ENCODE peak calls at places on chromosomes 12 and 14, in ten cellular contexts. One of them, this sample, is unnamed.

GRCh38 chr14:58639842-58640484 is 2.2 kb downstream of the DACT1 start:
- DNase-seq in cardiac fibroblast: peak
- DNase-seq in tibial nerve: peak
- DNase-seq in astrocyte of the cerebellum: peak
- DNase-seq in colonic mucosa: peak
- DNase-seq in AG10803: peak
- DNase-seq in suprapubic skin: no peak
- DNase-seq in astrocyte of the spinal cord: peak
- DNase-seq in OCI-LY7: peak
- DNase-seq in A549: peak
- DNase-seq in this sample: peak

GRCh38 chr12:124484067-124484466 is 83.3 kb downstream of the NCOR2 start:
- DNase-seq in cardiac fibroblast: peak
- DNase-seq in tibial nerve: no peak
- DNase-seq in astrocyte of the cerebellum: no peak
- DNase-seq in colonic mucosa: no peak
- DNase-seq in AG10803: no peak
- DNase-seq in suprapubic skin: no peak
- DNase-seq in astrocyte of the spinal cord: no peak
- DNase-seq in OCI-LY7: no peak
- DNase-seq in A549: no peak
- DNase-seq in this sample: no peak

GRCh38 chr14:32109676-32110075 is 32.6 kb downstream of the ARHGAP5 start:
- DNase-seq in cardiac fibroblast: peak
- DNase-seq in tibial nerve: no peak
- DNase-seq in astrocyte of the cerebellum: peak
- DNase-seq in colonic mucosa: no peak
- DNase-seq in AG10803: peak
- DNase-seq in suprapubic skin: no peak
- DNase-seq in astrocyte of the spinal cord: peak
- DNase-seq in OCI-LY7: no peak
- DNase-seq in A549: no peak
- DNase-seq in this sample: no peak

GRCh38 chr12:25785164-25785563 is 173.3 kb upstream of the RASSF8 start:
- DNase-seq in cardiac fibroblast: no peak
- DNase-seq in tibial nerve: no peak
- DNase-seq in astrocyte of the cerebellum: no peak
- DNase-seq in colonic mucosa: no peak
- DNase-seq in AG10803: no peak
- DNase-seq in suprapubic skin: no peak
- DNase-seq in astrocyte of the spinal cord: no peak
- DNase-seq in OCI-LY7: no peak
- DNase-seq in A549: no peak
- DNase-seq in this sample: peak

GRCh38 chr12:6231359-6232268 is 31.4 kb downstream of the CD9 start:
- DNase-seq in cardiac fibroblast: no peak
- DNase-seq in tibial nerve: no peak
- DNase-seq in astrocyte of the cerebellum: no peak
- DNase-seq in colonic mucosa: peak
- DNase-seq in AG10803: no peak
- DNase-seq in suprapubic skin: no peak
- DNase-seq in astrocyte of the spinal cord: no peak
- DNase-seq in OCI-LY7: no peak
- DNase-seq in A549: no peak
- DNase-seq in this sample: peak

GRCh38 chr12:127295630-127296029 is 971.3 kb upstream of the TMEM132C start:
- DNase-seq in cardiac fibroblast: no peak
- DNase-seq in tibial nerve: no peak
- DNase-seq in astrocyte of the cerebellum: no peak
- DNase-seq in colonic mucosa: no peak
- DNase-seq in AG10803: no peak
- DNase-seq in suprapubic skin: no peak
- DNase-seq in astrocyte of the spinal cord: no peak
- DNase-seq in OCI-LY7: no peak
- DNase-seq in A549: no peak
- DNase-seq in this sample: no peak

GRCh38 chr12:107558816-107559382 is 126.7 kb upstream of the PWP1 start:
- DNase-seq in cardiac fibroblast: no peak
- DNase-seq in tibial nerve: no peak
- DNase-seq in astrocyte of the cerebellum: no peak
- DNase-seq in colonic mucosa: no peak
- DNase-seq in AG10803: no peak
- DNase-seq in suprapubic skin: no peak
- DNase-seq in astrocyte of the spinal cord: no peak
- DNase-seq in OCI-LY7: no peak
- DNase-seq in A549: no peak
- DNase-seq in this sample: no peak

GRCh38 chr14:87133073-87133815 is 859.7 kb downstream of the GALC start:
- DNase-seq in cardiac fibroblast: no peak
- DNase-seq in tibial nerve: peak
- DNase-seq in astrocyte of the cerebellum: peak
- DNase-seq in colonic mucosa: peak
- DNase-seq in AG10803: peak
- DNase-seq in suprapubic skin: no peak
- DNase-seq in astrocyte of the spinal cord: peak
- DNase-seq in OCI-LY7: peak
- DNase-seq in A549: no peak
- DNase-seq in this sample: peak

GRCh38 chr12:29238822-29239291 is 89.8 kb downstream of the FAR2 start:
- DNase-seq in cardiac fibroblast: no peak
- DNase-seq in tibial nerve: no peak
- DNase-seq in astrocyte of the cerebellum: no peak
- DNase-seq in colonic mucosa: no peak
- DNase-seq in AG10803: no peak
- DNase-seq in suprapubic skin: no peak
- DNase-seq in astrocyte of the spinal cord: peak
- DNase-seq in OCI-LY7: no peak
- DNase-seq in A549: no peak
- DNase-seq in this sample: peak

GRCh38 chr12:29240441-29240840 is 91.4 kb downstream of the FAR2 start:
- DNase-seq in cardiac fibroblast: no peak
- DNase-seq in tibial nerve: no peak
- DNase-seq in astrocyte of the cerebellum: no peak
- DNase-seq in colonic mucosa: no peak
- DNase-seq in AG10803: no peak
- DNase-seq in suprapubic skin: no peak
- DNase-seq in astrocyte of the spinal cord: no peak
- DNase-seq in OCI-LY7: no peak
- DNase-seq in A549: no peak
- DNase-seq in this sample: peak

GRCh38 chr12:29239336-29239735 is 90.3 kb downstream of the FAR2 start:
- DNase-seq in cardiac fibroblast: no peak
- DNase-seq in tibial nerve: no peak
- DNase-seq in astrocyte of the cerebellum: no peak
- DNase-seq in colonic mucosa: no peak
- DNase-seq in AG10803: no peak
- DNase-seq in suprapubic skin: no peak
- DNase-seq in astrocyte of the spinal cord: no peak
- DNase-seq in OCI-LY7: no peak
- DNase-seq in A549: no peak
- DNase-seq in this sample: no peak

GRCh38 chr12:29242921-29243431 is 93.9 kb downstream of the FAR2 start:
- DNase-seq in cardiac fibroblast: no peak
- DNase-seq in tibial nerve: no peak
- DNase-seq in astrocyte of the cerebellum: no peak
- DNase-seq in colonic mucosa: no peak
- DNase-seq in AG10803: no peak
- DNase-seq in suprapubic skin: no peak
- DNase-seq in astrocyte of the spinal cord: no peak
- DNase-seq in OCI-LY7: no peak
- DNase-seq in A549: no peak
- DNase-seq in this sample: no peak

DNA sequence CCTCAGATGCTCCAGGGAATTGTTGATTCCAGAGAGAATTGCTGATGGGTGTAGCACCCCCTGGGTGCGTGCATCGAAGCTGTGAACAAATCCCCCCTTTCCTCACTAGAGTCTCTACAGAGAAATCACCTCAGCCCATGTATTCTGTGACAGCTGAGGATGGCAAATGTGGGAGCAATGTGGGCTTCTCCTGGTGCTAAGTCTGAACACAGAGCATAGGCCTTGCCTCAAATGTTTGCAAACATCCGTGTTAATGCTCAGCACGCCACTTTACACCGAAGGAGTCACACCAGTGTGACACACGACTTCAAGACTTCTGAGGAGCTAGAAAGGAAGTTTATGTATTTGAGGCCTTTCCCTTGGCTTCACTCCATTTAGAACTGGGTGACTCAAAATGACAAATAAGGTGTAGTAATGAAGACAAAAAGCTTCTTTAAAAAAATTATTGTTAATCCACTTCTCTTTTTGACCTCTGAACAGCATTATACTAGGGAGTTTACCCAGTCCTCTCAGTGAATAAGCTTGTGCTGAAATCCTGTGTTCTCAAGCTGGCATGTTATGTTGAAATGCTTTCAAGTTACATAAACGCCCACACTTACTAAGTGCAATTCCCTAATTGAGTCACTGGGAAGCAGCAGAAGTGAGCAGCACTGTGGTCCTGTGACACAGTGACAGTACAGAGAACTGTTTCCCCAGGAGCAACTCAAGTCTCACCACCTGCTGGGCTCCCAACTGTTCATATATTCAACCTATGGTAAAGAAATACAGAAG is 92.9 kb downstream of the FAR2 start:
- DNase-seq in cardiac fibroblast: peak
- DNase-seq in tibial nerve: peak
- DNase-seq in astrocyte of the cerebellum: no peak
- DNase-seq in colonic mucosa: peak
- DNase-seq in AG10803: peak
- DNase-seq in suprapubic skin: no peak
- DNase-seq in astrocyte of the spinal cord: peak
- DNase-seq in OCI-LY7: no peak
- DNase-seq in A549: no peak
- DNase-seq in this sample: peak
- TF ChIP-seq CTCF in cardiac fibroblast: peak
- TF ChIP-seq CTCF in tibial nerve: no peak
- TF ChIP-seq CTCF in astrocyte of the cerebellum: no peak
- TF ChIP-seq CTCF in colonic mucosa: no peak
- TF ChIP-seq CTCF in AG10803: peak
- TF ChIP-seq CTCF in suprapubic skin: no peak
- TF ChIP-seq CTCF in astrocyte of the spinal cord: peak
- TF ChIP-seq CTCF in OCI-LY7: no peak
- TF ChIP-seq CTCF in A549: no peak
- TF ChIP-seq CTCF in this sample: peak

GRCh38 chr14:23566782-23567185 is 807 bp downstream of the AP1G2 start:
- DNase-seq in cardiac fibroblast: peak
- DNase-seq in tibial nerve: no peak
- DNase-seq in astrocyte of the cerebellum: no peak
- DNase-seq in colonic mucosa: no peak
- DNase-seq in AG10803: peak
- DNase-seq in suprapubic skin: no peak
- DNase-seq in astrocyte of the spinal cord: no peak
- DNase-seq in OCI-LY7: no peak
- DNase-seq in A549: peak
- DNase-seq in this sample: peak

GRCh38 chr14:23569443-23570151 is 2.0 kb upstream of the AP1G2 start:
- DNase-seq in cardiac fibroblast: no peak
- DNase-seq in tibial nerve: no peak
- DNase-seq in astrocyte of the cerebellum: no peak
- DNase-seq in colonic mucosa: peak
- DNase-seq in AG10803: no peak
- DNase-seq in suprapubic skin: peak
- DNase-seq in astrocyte of the spinal cord: no peak
- DNase-seq in OCI-LY7: no peak
- DNase-seq in A549: peak
- DNase-seq in this sample: peak

GRCh38 chr14:23568600-23569310 is 1.2 kb upstream of the AP1G2 start:
- DNase-seq in cardiac fibroblast: no peak
- DNase-seq in tibial nerve: no peak
- DNase-seq in astrocyte of the cerebellum: no peak
- DNase-seq in colonic mucosa: no peak
- DNase-seq in AG10803: no peak
- DNase-seq in suprapubic skin: peak
- DNase-seq in astrocyte of the spinal cord: no peak
- DNase-seq in OCI-LY7: peak
- DNase-seq in A549: peak
- DNase-seq in this sample: no peak

GRCh38 chr14:23567186-23568020 is at the start of gene AP1G2:
- DNase-seq in cardiac fibroblast: peak
- DNase-seq in tibial nerve: peak
- DNase-seq in astrocyte of the cerebellum: no peak
- DNase-seq in colonic mucosa: peak
- DNase-seq in AG10803: peak
- DNase-seq in suprapubic skin: peak
- DNase-seq in astrocyte of the spinal cord: peak
- DNase-seq in OCI-LY7: peak
- DNase-seq in A549: peak
- DNase-seq in this sample: peak

GRCh38 chr14:23568021-23568599 is 519 bp upstream of the AP1G2 start:
- DNase-seq in cardiac fibroblast: no peak
- DNase-seq in tibial nerve: no peak
- DNase-seq in astrocyte of the cerebellum: no peak
- DNase-seq in colonic mucosa: no peak
- DNase-seq in AG10803: no peak
- DNase-seq in suprapubic skin: peak
- DNase-seq in astrocyte of the spinal cord: no peak
- DNase-seq in OCI-LY7: no peak
- DNase-seq in A549: no peak
- DNase-seq in this sample: no peak
- H3K4me3 ChIP-seq in cardiac fibroblast: peak
- H3K4me3 ChIP-seq in tibial nerve: peak
- H3K4me3 ChIP-seq in astrocyte of the cerebellum: peak
- H3K4me3 ChIP-seq in colonic mucosa: peak
- H3K4me3 ChIP-seq in AG10803: peak
- H3K4me3 ChIP-seq in suprapubic skin: peak
- H3K4me3 ChIP-seq in astrocyte of the spinal cord: no peak
- H3K4me3 ChIP-seq in OCI-LY7: peak
- H3K4me3 ChIP-seq in A549: peak
- H3K4me3 ChIP-seq in this sample: peak

GRCh38 chr12:45774508-45775162 is 45.1 kb downstream of the ARID2 start:
- DNase-seq in cardiac fibroblast: no peak
- DNase-seq in tibial nerve: no peak
- DNase-seq in astrocyte of the cerebellum: no peak
- DNase-seq in colonic mucosa: no peak
- DNase-seq in AG10803: no peak
- DNase-seq in suprapubic skin: no peak
- DNase-seq in astrocyte of the spinal cord: no peak
- DNase-seq in OCI-LY7: no peak
- DNase-seq in A549: no peak
- DNase-seq in this sample: no peak

GRCh38 chr12:45773734-45774133 is 44.2 kb downstream of the ARID2 start:
- DNase-seq in cardiac fibroblast: no peak
- DNase-seq in tibial nerve: no peak
- DNase-seq in astrocyte of the cerebellum: no peak
- DNase-seq in colonic mucosa: no peak
- DNase-seq in AG10803: no peak
- DNase-seq in suprapubic skin: no peak
- DNase-seq in astrocyte of the spinal cord: no peak
- DNase-seq in OCI-LY7: no peak
- DNase-seq in A549: no peak
- DNase-seq in this sample: no peak

GRCh38 chr12:45775964-45776363 is 46.5 kb downstream of the ARID2 start:
- DNase-seq in cardiac fibroblast: no peak
- DNase-seq in tibial nerve: no peak
- DNase-seq in astrocyte of the cerebellum: no peak
- DNase-seq in colonic mucosa: no peak
- DNase-seq in AG10803: no peak
- DNase-seq in suprapubic skin: no peak
- DNase-seq in astrocyte of the spinal cord: no peak
- DNase-seq in OCI-LY7: no peak
- DNase-seq in A549: no peak
- DNase-seq in this sample: no peak

GRCh38 chr12:45779936-45780335 is 50.4 kb downstream of the ARID2 start:
- DNase-seq in cardiac fibroblast: no peak
- DNase-seq in tibial nerve: no peak
- DNase-seq in astrocyte of the cerebellum: no peak
- DNase-seq in colonic mucosa: no peak
- DNase-seq in AG10803: no peak
- DNase-seq in suprapubic skin: no peak
- DNase-seq in astrocyte of the spinal cord: no peak
- DNase-seq in OCI-LY7: no peak
- DNase-seq in A549: no peak
- DNase-seq in this sample: no peak

GRCh38 chr12:45775465-45775864 is 46.0 kb downstream of the ARID2 start:
- DNase-seq in cardiac fibroblast: no peak
- DNase-seq in tibial nerve: no peak
- DNase-seq in astrocyte of the cerebellum: no peak
- DNase-seq in colonic mucosa: no peak
- DNase-seq in AG10803: no peak
- DNase-seq in suprapubic skin: no peak
- DNase-seq in astrocyte of the spinal cord: no peak
- DNase-seq in OCI-LY7: no peak
- DNase-seq in A549: no peak
- DNase-seq in this sample: no peak
- TF ChIP-seq CTCF in cardiac fibroblast: no peak
- TF ChIP-seq CTCF in tibial nerve: no peak
- TF ChIP-seq CTCF in astrocyte of the cerebellum: no peak
- TF ChIP-seq CTCF in colonic mucosa: no peak
- TF ChIP-seq CTCF in AG10803: no peak
- TF ChIP-seq CTCF in suprapubic skin: no peak
- TF ChIP-seq CTCF in astrocyte of the spinal cord: no peak
- TF ChIP-seq CTCF in OCI-LY7: no peak
- TF ChIP-seq CTCF in A549: no peak
- TF ChIP-seq CTCF in this sample: no peak

DNA sequence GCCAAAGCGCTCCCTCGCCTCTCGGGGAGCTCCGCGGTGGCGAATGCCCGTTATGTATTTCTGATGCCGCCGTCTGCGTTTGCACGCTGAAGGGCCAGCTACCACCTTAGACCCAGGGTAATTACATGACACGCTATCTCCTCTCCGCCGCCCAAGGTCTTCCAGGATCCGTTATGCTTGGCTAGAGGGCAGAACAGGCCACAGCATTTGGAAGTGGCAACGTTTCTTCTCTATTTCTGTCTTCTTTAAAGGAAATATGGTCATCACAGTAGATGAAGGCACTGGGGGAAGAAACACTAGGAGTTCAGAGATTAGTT is 854 bp upstream of the MDGA2 start:
- DNase-seq in cardiac fibroblast: no peak
- DNase-seq in tibial nerve: no peak
- DNase-seq in astrocyte of the cerebellum: no peak
- DNase-seq in colonic mucosa: no peak
- DNase-seq in AG10803: no peak
- DNase-seq in suprapubic skin: no peak
- DNase-seq in astrocyte of the spinal cord: no peak
- DNase-seq in OCI-LY7: no peak
- DNase-seq in A549: no peak
- DNase-seq in this sample: no peak
- H3K4me3 ChIP-seq in cardiac fibroblast: no peak
- H3K4me3 ChIP-seq in tibial nerve: peak
- H3K4me3 ChIP-seq in astrocyte of the cerebellum: peak
- H3K4me3 ChIP-seq in colonic mucosa: no peak
- H3K4me3 ChIP-seq in AG10803: no peak
- H3K4me3 ChIP-seq in suprapubic skin: peak
- H3K4me3 ChIP-seq in astrocyte of the spinal cord: peak
- H3K4me3 ChIP-seq in OCI-LY7: no peak
- H3K4me3 ChIP-seq in A549: peak
- H3K4me3 ChIP-seq in this sample: no peak

This sample was measured in epithelial cell of esophagus.